ENCODE peak calls at places on chromosomes 11 and 22, in six cellular contexts. F is astrocyte of the spinal cord, D is heart left ventricle, P is GM23338, Z is A549, N is astrocyte. J is an unnamed sample.

GRCh38 chr22:50250555-50251471 is at the start of gene HDAC10:
- DNase-seq in F (peak), D (peak), P (peak), Z (no peak), N (peak), J (peak)

GRCh38 chr11:14974723-14975587 is 2.8 kb upstream of the CALCA start:
- DNase-seq in F (peak), D (peak), P (peak), Z (peak), N (peak), J (peak)

GRCh38 chr22:33330534-33330933 is 272.4 kb upstream of the SYN3 start:
- DNase-seq in F (no peak), D (no peak), P (peak), Z (no peak), N (no peak), J (no peak)

GRCh38 chr22:19853879-19854777 is 546 bp downstream of the GNB1L start:
- DNase-seq in F (peak), D (peak), P (no peak), Z (no peak), N (no peak), J (peak)

GRCh38 chr11:6319001-6319878 is 1.1 kb downstream of the CAVIN3 start:
- DNase-seq in F (peak), D (peak), P (peak), Z (no peak), N (no peak), J (peak)

GRCh38 chr11:9758676-9759518 is 95.0 kb downstream of the SWAP70 start:
- DNase-seq in F (peak), D (peak), P (peak), Z (peak), N (peak), J (peak)

GRCh38 chr22:47333625-47334024 is 571.2 kb downstream of the TBC1D22A start:
- DNase-seq in F (peak), D (no peak), P (no peak), Z (no peak), N (peak), J (peak)

GRCh38 chr22:43391306-43391705 is 20.5 kb upstream of the MPPED1 start:
- DNase-seq in F (no peak), D (no peak), P (no peak), Z (no peak), N (no peak), J (no peak)

GRCh38 chr22:19644314-19645223 is 69.7 kb upstream of the SEPTIN5 start:
- DNase-seq in F (no peak), D (no peak), P (no peak), Z (no peak), N (no peak), J (no peak)

GRCh38 chr11:72613977-72614376 is 60.2 kb downstream of the PDE2A start:
- DNase-seq in F (no peak), D (peak), P (no peak), Z (no peak), N (no peak), J (no peak)

GRCh38 chr11:4493480-4493818 is 11.0 kb downstream of the OR52K1 start:
- DNase-seq in F (no peak), D (no peak), P (no peak), Z (no peak), N (no peak), J (no peak)

GRCh38 chr11:9461760-9462134 is 935 bp downstream of the ZNF143 start:
- DNase-seq in F (peak), D (no peak), P (no peak), Z (peak), N (peak), J (peak)

GRCh38 chr11:104781037-104781436 is 117.2 kb downstream of the CASP12 start:
- DNase-seq in F (no peak), D (no peak), P (peak), Z (no peak), N (no peak), J (no peak)

GRCh38 chr11:86918943-86919342 is 36.3 kb downstream of the FZD4 start:
- DNase-seq in F (peak), D (no peak), P (no peak), Z (no peak), N (peak), J (peak)

GRCh38 chr11:62922653-62923371 is 1.6 kb upstream of the CHRM1 start:
- DNase-seq in F (no peak), D (no peak), P (peak), Z (peak), N (no peak), J (peak)
- TF ChIP-seq CTCF in F (peak), D (no peak), P (peak), Z (peak), N (no peak), J (peak)

GRCh38 chr11:35619754-35620640 is 1.7 kb downstream of the FJX1 start:
- DNase-seq in F (peak), D (peak), P (peak), Z (peak), N (peak), J (peak)
- H3K4me3 ChIP-seq in F (peak), D (peak), P (peak), Z (peak), N (peak), J (peak)

GRCh38 chr22:22737590-22737989 is 93.2 kb downstream of the GGTLC2 start:
- DNase-seq in F (no peak), D (no peak), P (no peak), Z (no peak), N (no peak), J (no peak)
- TF ChIP-seq CTCF in F (no peak), D (no peak), P (no peak), Z (no peak), N (no peak), J (no peak)

DNA sequence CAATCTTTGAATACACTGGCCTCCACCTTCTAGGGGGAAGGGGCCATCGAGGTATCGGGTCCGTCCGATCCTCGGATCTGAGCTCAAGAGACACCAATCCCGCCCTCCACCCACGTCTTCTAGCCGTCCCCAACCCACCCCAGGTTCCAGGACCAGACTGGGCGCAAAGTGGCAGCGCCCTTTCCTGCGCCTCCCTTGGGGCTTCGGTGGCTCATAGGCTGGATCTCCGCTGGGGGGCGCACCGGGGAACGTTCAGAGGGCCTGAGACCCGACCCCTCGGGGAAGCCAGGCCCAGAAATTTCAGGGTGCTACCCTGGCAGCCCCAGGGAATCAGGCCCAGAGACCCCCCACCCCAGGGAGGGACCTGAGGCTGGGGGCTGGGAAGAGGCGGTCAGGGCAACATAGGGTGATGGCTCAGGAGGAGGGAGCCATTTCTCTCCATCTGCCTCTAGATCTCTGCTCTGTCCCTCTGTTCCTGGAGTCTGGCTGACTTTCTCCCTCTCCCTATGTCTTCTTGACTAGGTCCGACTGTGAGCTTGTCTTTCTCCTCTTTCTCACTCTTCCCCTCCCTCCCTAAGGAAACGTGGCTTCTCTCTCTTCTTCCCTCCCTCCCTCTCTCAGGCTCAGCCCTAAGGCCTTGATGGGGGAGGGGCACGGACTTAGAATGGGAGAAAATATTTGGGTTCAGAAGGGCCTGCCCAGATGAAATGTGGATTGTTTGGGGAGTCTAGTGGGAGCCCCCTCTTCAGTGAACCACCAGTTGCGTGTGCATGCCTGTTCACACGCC is 1.1 kb downstream of the CREB3L1 start:
- DNase-seq in F (peak), D (no peak), P (peak), Z (no peak), N (no peak), J (peak)
- H3K4me3 ChIP-seq in F (peak), D (peak), P (peak), Z (peak), N (peak), J (peak)